ENCODE peak calls at places on chromosomes 4 and X, in nine cellular contexts. Q is suprapubic skin, R is lung, K is tibial artery, V is mammary epithelial cell, M is brain microvascular endothelial cell, G is GM23338, I is psoas muscle, J is astrocyte of the cerebellum. A is an unnamed sample.

GRCh38 chr4:83316459-83317170 is 18.0 kb downstream of the HPSE start:
- DNase-seq in Q (no peak), R (no peak), K (no peak), V (peak), M (no peak), G (no peak), I (no peak), J (no peak), A (peak)

GRCh38 chr4:36010531-36010930 is 233.8 kb downstream of the ARAP2 start:
- DNase-seq in Q (no peak), R (no peak), K (no peak), V (no peak), M (no peak), G (no peak), I (peak), J (no peak), A (no peak)

GRCh38 chr4:184641022-184641421 is 8.2 kb downstream of the CASP3 start:
- DNase-seq in Q (no peak), R (no peak), K (no peak), V (no peak), M (no peak), G (no peak), I (no peak), J (no peak), A (no peak)

GRCh38 chrX:53065066-53065465 is 16.5 kb downstream of the GPR173 start:
- DNase-seq in Q (no peak), R (no peak), K (no peak), V (peak), M (no peak), G (no peak), I (no peak), J (no peak), A (peak)

GRCh38 chr4:176656108-176656507 is 136.6 kb downstream of the VEGFC start:
- DNase-seq in Q (no peak), R (no peak), K (no peak), V (no peak), M (no peak), G (no peak), I (no peak), J (no peak), A (no peak)

GRCh38 chr4:121030711-121031110 is 41.6 kb downstream of the NDNF start:
- DNase-seq in Q (no peak), R (no peak), K (no peak), V (no peak), M (no peak), G (no peak), I (no peak), J (no peak), A (no peak)

GRCh38 chrX:115226929-115227328 is 7.0 kb downstream of the LRCH2 start:
- DNase-seq in Q (no peak), R (no peak), K (no peak), V (peak), M (peak), G (peak), I (no peak), J (no peak), A (peak)

GRCh38 chr4:110619401-110620247 is 3.3 kb downstream of the PITX2 start:
- DNase-seq in Q (no peak), R (no peak), K (no peak), V (no peak), M (no peak), G (peak), I (no peak), J (no peak), A (no peak)

GRCh38 chr4:175951794-175952193 is 113.8 kb upstream of the WDR17 start:
- DNase-seq in Q (no peak), R (no peak), K (no peak), V (peak), M (no peak), G (no peak), I (no peak), J (no peak), A (peak)

GRCh38 chrX:3697701-3698279 is 15.7 kb downstream of the PRKX start:
- DNase-seq in Q (no peak), R (no peak), K (peak), V (peak), M (peak), G (no peak), I (no peak), J (peak), A (peak)

GRCh38 chr4:39486221-39486804 is 27.5 kb downstream of the LIAS start:
- DNase-seq in Q (no peak), R (no peak), K (no peak), V (no peak), M (no peak), G (no peak), I (no peak), J (no peak), A (no peak)

GRCh38 chrX:10617964-10618342 is 2.4 kb downstream of the MID1 start:
- DNase-seq in Q (no peak), R (peak), K (no peak), V (peak), M (peak), G (no peak), I (no peak), J (no peak), A (peak)

GRCh38 chrX:10620121-10620699 is at the start of gene MID1:
- DNase-seq in Q (peak), R (peak), K (peak), V (peak), M (peak), G (peak), I (peak), J (peak), A (peak)

GRCh38 chrX:10617186-10617963 is 3.0 kb downstream of the MID1 start:
- DNase-seq in Q (no peak), R (no peak), K (no peak), V (no peak), M (no peak), G (peak), I (no peak), J (no peak), A (no peak)

GRCh38 chrX:10619311-10620015 is 922 bp downstream of the MID1 start:
- DNase-seq in Q (no peak), R (no peak), K (peak), V (no peak), M (peak), G (no peak), I (no peak), J (no peak), A (no peak)

GRCh38 chrX:10618911-10619310 is 1.5 kb downstream of the MID1 start:
- DNase-seq in Q (no peak), R (no peak), K (no peak), V (no peak), M (no peak), G (peak), I (no peak), J (no peak), A (no peak)
- H3K4me3 ChIP-seq in Q (peak), R (peak), K (peak), V (peak), M (peak), G (peak), I (peak), J (peak), A (peak)

GRCh38 chr4:5142726-5143125 is 91.4 kb downstream of the STK32B start:
- DNase-seq in Q (no peak), R (peak), K (peak), V (peak), M (peak), G (peak), I (no peak), J (peak), A (peak)
- TF ChIP-seq CTCF in Q (no peak), R (no peak), K (peak), V (peak), M (peak), G (peak), I (peak), J (peak), A (no peak)

GRCh38 chr4:71429962-71430361 is 91.1 kb downstream of the SLC4A4 start:
- DNase-seq in Q (no peak), R (no peak), K (no peak), V (no peak), M (no peak), G (no peak), I (no peak), J (no peak), A (no peak)
- H3K4me3 ChIP-seq in Q (no peak), R (no peak), K (no peak), V (no peak), M (no peak), G (no peak), I (no peak), J (no peak), A (no peak)

GRCh38 chr4:10320130-10320529 is 137.1 kb downstream of the ZNF518B start:
- DNase-seq in Q (no peak), R (no peak), K (no peak), V (no peak), M (no peak), G (no peak), I (no peak), J (no peak), A (no peak)
- TF ChIP-seq CTCF in Q (no peak), R (no peak), K (no peak), V (no peak), M (no peak), G (no peak), I (no peak), J (no peak), A (no peak)

DNA sequence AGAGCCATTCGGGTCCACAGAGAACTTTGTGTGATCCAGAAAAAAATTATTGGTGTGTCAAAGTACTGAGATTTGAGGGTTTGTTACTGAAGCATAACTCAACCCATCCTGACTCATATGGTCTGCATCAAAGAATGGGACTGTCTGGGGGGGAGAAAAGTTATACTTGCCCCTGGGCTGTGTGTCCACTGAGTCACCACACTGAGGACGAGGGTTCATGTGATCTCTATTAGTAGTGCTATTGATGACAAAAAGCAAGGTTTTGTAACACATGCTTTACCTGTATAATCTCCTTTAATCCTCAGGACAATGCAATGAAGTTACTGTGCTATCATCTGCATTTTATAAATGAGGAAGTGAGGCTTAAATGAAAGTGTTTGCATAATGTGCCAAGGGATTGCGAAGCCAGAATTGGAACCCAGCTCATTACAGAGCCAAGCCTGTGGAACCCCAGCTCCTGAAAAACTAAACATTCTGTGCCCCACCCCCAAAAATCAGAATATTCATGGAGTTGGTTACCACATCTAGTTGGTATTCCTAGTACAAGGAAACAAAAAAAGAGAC is 31.3 kb downstream of the CCDC149 start:
- DNase-seq in Q (no peak), R (no peak), K (no peak), V (peak), M (no peak), G (no peak), I (no peak), J (no peak), A (peak)
- H3K4me3 ChIP-seq in Q (no peak), R (no peak), K (no peak), V (no peak), M (no peak), G (no peak), I (no peak), J (no peak), A (no peak)

DNA sequence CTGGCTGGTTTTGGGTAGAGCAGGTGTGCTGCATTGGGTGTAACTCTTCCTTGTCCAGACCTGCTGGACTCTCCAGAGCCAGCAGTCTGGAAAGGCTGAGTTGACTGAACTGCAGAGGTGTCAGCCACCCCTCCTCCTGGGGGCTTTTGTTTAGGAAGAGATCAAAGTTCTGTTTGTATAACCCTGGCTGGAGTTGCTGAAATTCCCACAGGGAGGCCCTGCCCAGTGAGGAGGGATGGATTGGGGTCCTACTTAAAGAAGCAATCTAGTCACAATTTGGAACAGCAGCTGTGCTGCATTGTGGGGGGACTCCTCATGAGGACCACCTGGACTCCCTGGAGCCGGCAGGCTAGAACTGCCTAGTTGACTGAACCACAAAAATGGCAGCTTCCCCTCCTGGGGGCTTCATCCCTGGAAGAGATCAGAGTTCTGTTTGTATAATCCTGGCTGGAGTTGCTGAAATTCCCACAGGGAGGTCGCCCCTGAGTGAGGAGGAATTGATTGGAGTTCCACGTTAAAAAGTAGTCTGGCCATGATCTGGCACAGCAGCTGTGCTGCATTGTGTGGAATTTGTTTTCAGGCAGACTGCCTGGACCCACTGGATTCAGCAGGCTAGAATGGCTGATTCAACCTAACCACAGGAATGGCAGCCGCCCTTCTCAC is 264.9 kb upstream of the ZC4H2 start:
- DNase-seq in Q (no peak), R (no peak), K (no peak), V (no peak), M (no peak), G (no peak), I (no peak), J (no peak), A (peak)
- TF ChIP-seq CTCF in Q (no peak), R (no peak), K (no peak), V (no peak), M (no peak), G (no peak), I (no peak), J (no peak), A (no peak)

GRCh38 chrX:139191746-139192385 is 338.7 kb upstream of the F9 start:
- DNase-seq in Q (no peak), R (no peak), K (no peak), V (no peak), M (no peak), G (no peak), I (no peak), J (no peak), A (no peak)

GRCh38 chrX:139196890-139197289 is 333.6 kb upstream of the F9 start:
- DNase-seq in Q (no peak), R (no peak), K (no peak), V (no peak), M (no peak), G (no peak), I (no peak), J (no peak), A (no peak)

GRCh38 chrX:139198936-139199335 is 331.6 kb upstream of the F9 start:
- DNase-seq in Q (no peak), R (no peak), K (no peak), V (no peak), M (no peak), G (no peak), I (no peak), J (no peak), A (no peak)

GRCh38 chrX:139192386-139192961 is 338.1 kb upstream of the F9 start:
- DNase-seq in Q (no peak), R (no peak), K (no peak), V (no peak), M (no peak), G (peak), I (no peak), J (no peak), A (peak)

GRCh38 chrX:139194571-139195280 is 335.8 kb upstream of the F9 start:
- DNase-seq in Q (no peak), R (peak), K (no peak), V (peak), M (no peak), G (peak), I (peak), J (no peak), A (peak)
- H3K4me3 ChIP-seq in Q (peak), R (peak), K (peak), V (peak), M (peak), G (peak), I (peak), J (peak), A (peak)

GRCh38 chr4:90027565-90027964 is 99.6 kb upstream of the CCSER1 start:
- DNase-seq in Q (no peak), R (no peak), K (no peak), V (no peak), M (no peak), G (no peak), I (no peak), J (no peak), A (no peak)

GRCh38 chr4:90024519-90024918 is 102.7 kb upstream of the CCSER1 start:
- DNase-seq in Q (no peak), R (no peak), K (no peak), V (no peak), M (no peak), G (no peak), I (no peak), J (no peak), A (no peak)

GRCh38 chr4:90030202-90030601 is 97.0 kb upstream of the CCSER1 start:
- DNase-seq in Q (no peak), R (no peak), K (no peak), V (no peak), M (no peak), G (no peak), I (no peak), J (no peak), A (no peak)

GRCh38 chr4:90028460-90028859 is 98.7 kb upstream of the CCSER1 start:
- DNase-seq in Q (no peak), R (no peak), K (no peak), V (no peak), M (no peak), G (no peak), I (no peak), J (no peak), A (no peak)

GRCh38 chr4:90025248-90025647 is 101.9 kb upstream of the CCSER1 start:
- DNase-seq in Q (no peak), R (no peak), K (no peak), V (peak), M (no peak), G (peak), I (no peak), J (peak), A (peak)
- TF ChIP-seq CTCF in Q (no peak), R (no peak), K (no peak), V (peak), M (no peak), G (peak), I (no peak), J (peak), A (peak)

GRCh38 chr4:5020341-5020740 is 1.1 kb upstream of the CYTL1 start:
- DNase-seq in Q (no peak), R (no peak), K (no peak), V (no peak), M (no peak), G (no peak), I (no peak), J (no peak), A (no peak)

GRCh38 chr4:5018603-5019002 is 655 bp downstream of the CYTL1 start:
- DNase-seq in Q (no peak), R (no peak), K (no peak), V (no peak), M (no peak), G (peak), I (no peak), J (no peak), A (no peak)

GRCh38 chr4:5019274-5019673 is at the start of gene CYTL1:
- DNase-seq in Q (no peak), R (no peak), K (no peak), V (no peak), M (no peak), G (peak), I (no peak), J (no peak), A (no peak)

GRCh38 chr4:5019796-5020195 is 538 bp upstream of the CYTL1 start:
- DNase-seq in Q (no peak), R (no peak), K (no peak), V (no peak), M (no peak), G (peak), I (no peak), J (no peak), A (no peak)

DNA sequence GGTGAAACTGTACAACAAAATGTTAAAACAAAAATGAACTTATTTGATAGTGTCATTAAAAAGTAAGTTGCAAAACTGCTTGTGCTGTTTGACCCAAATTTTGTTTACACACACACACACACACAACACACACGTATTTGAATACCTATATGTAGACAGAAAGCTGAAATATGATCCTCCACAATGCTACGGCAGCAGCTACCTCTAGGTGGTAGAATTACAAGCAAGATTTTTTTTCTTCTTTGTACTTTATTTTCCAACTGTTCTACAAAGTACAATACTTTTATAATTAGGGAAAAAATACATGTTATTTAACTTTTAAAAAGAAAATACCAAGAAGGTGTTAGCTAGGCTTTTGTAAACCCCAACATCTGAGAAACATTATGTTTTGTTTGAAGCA is 1.2 kb downstream of the CYTL1 start:
- DNase-seq in Q (no peak), R (no peak), K (no peak), V (no peak), M (no peak), G (no peak), I (no peak), J (no peak), A (no peak)
- H3K4me3 ChIP-seq in Q (no peak), R (no peak), K (no peak), V (no peak), M (no peak), G (peak), I (no peak), J (no peak), A (no peak)

DNA sequence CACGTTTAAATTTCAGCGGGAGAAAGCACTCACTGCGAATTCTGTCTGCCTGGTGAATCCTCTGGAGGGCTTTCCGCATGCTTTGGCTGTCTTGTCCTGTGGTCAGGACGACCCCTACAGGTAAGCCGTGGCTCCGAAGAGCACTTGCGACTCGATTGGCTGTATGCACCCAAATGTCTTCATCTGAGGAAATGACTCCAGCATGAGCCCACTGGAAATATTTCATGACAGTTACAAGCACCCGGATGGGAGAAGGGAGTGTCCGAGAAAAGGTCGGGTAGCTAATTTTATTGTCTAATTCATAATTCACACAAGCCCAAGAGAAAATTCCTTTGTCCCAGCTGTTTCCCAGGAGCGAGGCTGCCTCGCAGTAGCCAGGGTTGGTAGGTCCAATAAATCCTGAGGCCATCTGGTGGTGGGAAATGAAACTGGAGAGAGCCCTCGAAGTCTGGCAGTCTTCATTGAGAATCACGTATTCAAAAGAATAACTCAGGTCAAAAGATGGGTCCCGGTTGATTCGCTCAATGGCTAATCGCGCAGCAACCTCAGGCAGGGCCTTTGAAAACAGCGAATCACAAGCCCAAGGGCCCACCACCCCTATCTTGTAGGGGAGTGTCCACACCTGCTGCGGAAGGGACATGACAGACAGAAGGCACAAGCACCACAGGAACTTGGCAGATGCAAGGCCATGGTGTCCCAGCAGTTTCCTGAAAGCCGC is 6.6 kb downstream of the GUCY2F start:
- DNase-seq in Q (no peak), R (peak), K (peak), V (peak), M (peak), G (peak), I (no peak), J (peak), A (peak)
- TF ChIP-seq CTCF in Q (peak), R (peak), K (peak), V (peak), M (peak), G (peak), I (peak), J (peak), A (peak)

A was measured in epithelial cell of esophagus.